ENCODE peak calls at places on chromosomes 4 and X, in seven cellular contexts. One of them, this sample, is unnamed.
A peak's percentile ranks its signal among the peaks of the same experiment; 100 is the strongest.

GRCh38 chrX:151359931-151360871 is 36.8 kb upstream of the VMA21 start:
- DNase-seq in prostate gland: no peak
- DNase-seq in upper lobe of right lung: peak; percentile 66
- DNase-seq in fibroblast of lung: peak; percentile 1
- DNase-seq in dorsolateral prefrontal cortex: no peak
- DNase-seq in SK-N-SH: peak; percentile 55
- DNase-seq in coronary artery: no peak
- DNase-seq in this sample: peak; percentile 62

GRCh38 chr4:87073570-87074470 is 139.0 kb downstream of the AFF1 start:
- DNase-seq in coronary artery: no peak
- DNase-seq in upper lobe of right lung: peak; percentile 65
- DNase-seq in fibroblast of lung: peak; percentile 53
- DNase-seq in dorsolateral prefrontal cortex: peak; percentile 57
- DNase-seq in SK-N-SH: peak; percentile 41
- DNase-seq in prostate gland: peak; percentile 53
- DNase-seq in this sample: peak; percentile 72

GRCh38 chrX:134537179-134537945 is 77.4 kb downstream of the HPRT1 start:
- DNase-seq in coronary artery: no peak
- DNase-seq in SK-N-SH: no peak
- DNase-seq in fibroblast of lung: peak; percentile 63
- DNase-seq in upper lobe of right lung: no peak
- DNase-seq in prostate gland: no peak
- DNase-seq in dorsolateral prefrontal cortex: no peak
- DNase-seq in this sample: no peak

GRCh38 chr4:10212400-10212799 is 95.8 kb upstream of the WDR1 start:
- DNase-seq in fibroblast of lung: no peak
- DNase-seq in SK-N-SH: no peak
- DNase-seq in dorsolateral prefrontal cortex: no peak
- DNase-seq in coronary artery: no peak
- DNase-seq in prostate gland: no peak
- DNase-seq in upper lobe of right lung: no peak
- DNase-seq in this sample: no peak

GRCh38 chrX:123851010-123851409 is 8.8 kb upstream of the XIAP start:
- DNase-seq in upper lobe of right lung: no peak
- DNase-seq in SK-N-SH: no peak
- DNase-seq in fibroblast of lung: no peak
- DNase-seq in coronary artery: no peak
- DNase-seq in dorsolateral prefrontal cortex: no peak
- DNase-seq in prostate gland: no peak
- DNase-seq in this sample: no peak

GRCh38 chrX:97446298-97446882 is 562.7 kb downstream of the RPA4 start:
- DNase-seq in fibroblast of lung: peak; percentile 12
- DNase-seq in prostate gland: no peak
- DNase-seq in dorsolateral prefrontal cortex: no peak
- DNase-seq in coronary artery: no peak
- DNase-seq in upper lobe of right lung: no peak
- DNase-seq in SK-N-SH: peak; percentile 4
- DNase-seq in this sample: no peak

GRCh38 chrX:96791559-96791958 is 92.1 kb upstream of the RPA4 start:
- DNase-seq in prostate gland: no peak
- DNase-seq in fibroblast of lung: peak; percentile 24
- DNase-seq in coronary artery: no peak
- DNase-seq in dorsolateral prefrontal cortex: no peak
- DNase-seq in upper lobe of right lung: no peak
- DNase-seq in SK-N-SH: no peak
- DNase-seq in this sample: no peak

GRCh38 chrX:114626323-114626722 is 42.4 kb downstream of the HTR2C start:
- DNase-seq in upper lobe of right lung: no peak
- DNase-seq in prostate gland: no peak
- DNase-seq in coronary artery: no peak
- DNase-seq in dorsolateral prefrontal cortex: no peak
- DNase-seq in fibroblast of lung: peak; percentile 8
- DNase-seq in SK-N-SH: peak; percentile 12
- DNase-seq in this sample: no peak

GRCh38 chrX:148443216-148443615 is 57.2 kb upstream of the AFF2 start:
- DNase-seq in prostate gland: no peak
- DNase-seq in dorsolateral prefrontal cortex: no peak
- DNase-seq in SK-N-SH: no peak
- DNase-seq in fibroblast of lung: no peak
- DNase-seq in upper lobe of right lung: no peak
- DNase-seq in coronary artery: no peak
- DNase-seq in this sample: no peak

GRCh38 chrX:7120578-7121219 is 26.8 kb upstream of the STS start:
- DNase-seq in prostate gland: peak; percentile 33
- DNase-seq in SK-N-SH: no peak
- DNase-seq in dorsolateral prefrontal cortex: no peak
- DNase-seq in upper lobe of right lung: no peak
- DNase-seq in fibroblast of lung: peak; percentile 83
- DNase-seq in coronary artery: no peak
- DNase-seq in this sample: no peak

GRCh38 chr4:7699040-7699439 is 240.6 kb downstream of the AFAP1 start:
- DNase-seq in SK-N-SH: peak; percentile 54
- DNase-seq in coronary artery: no peak
- DNase-seq in fibroblast of lung: peak; percentile 50
- DNase-seq in upper lobe of right lung: no peak
- DNase-seq in prostate gland: no peak
- DNase-seq in dorsolateral prefrontal cortex: no peak
- DNase-seq in this sample: no peak

DNA sequence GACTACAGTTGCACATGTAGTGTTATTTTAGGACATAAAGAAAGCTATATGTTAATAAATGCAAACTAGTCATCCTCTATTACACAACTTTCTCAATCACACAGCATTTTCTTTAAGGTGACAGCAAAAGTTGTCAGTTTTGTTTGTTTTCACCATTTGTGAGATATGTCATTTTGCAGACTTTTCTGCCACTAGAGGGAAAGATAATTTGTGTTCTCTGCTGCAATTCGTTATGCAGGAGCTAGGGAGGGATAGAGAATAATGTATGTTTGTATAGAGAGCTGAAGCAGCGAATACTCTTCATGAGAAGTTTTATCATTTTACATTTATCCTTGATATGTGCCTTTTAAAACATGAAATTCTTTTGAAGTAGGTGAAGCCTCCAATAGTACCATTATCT is 670.6 kb upstream of the ATOH1 start:
- DNase-seq in prostate gland: no peak
- DNase-seq in upper lobe of right lung: no peak
- DNase-seq in SK-N-SH: no peak
- DNase-seq in fibroblast of lung: peak; percentile 6
- DNase-seq in dorsolateral prefrontal cortex: no peak
- DNase-seq in coronary artery: no peak
- DNase-seq in this sample: no peak
- TF ChIP-seq CTCF in prostate gland: no peak
- TF ChIP-seq CTCF in upper lobe of right lung: no peak
- TF ChIP-seq CTCF in SK-N-SH: peak; percentile 44
- TF ChIP-seq CTCF in fibroblast of lung: no peak
- TF ChIP-seq CTCF in dorsolateral prefrontal cortex: no peak
- TF ChIP-seq CTCF in coronary artery: no peak
- TF ChIP-seq CTCF in this sample: no peak

DNA sequence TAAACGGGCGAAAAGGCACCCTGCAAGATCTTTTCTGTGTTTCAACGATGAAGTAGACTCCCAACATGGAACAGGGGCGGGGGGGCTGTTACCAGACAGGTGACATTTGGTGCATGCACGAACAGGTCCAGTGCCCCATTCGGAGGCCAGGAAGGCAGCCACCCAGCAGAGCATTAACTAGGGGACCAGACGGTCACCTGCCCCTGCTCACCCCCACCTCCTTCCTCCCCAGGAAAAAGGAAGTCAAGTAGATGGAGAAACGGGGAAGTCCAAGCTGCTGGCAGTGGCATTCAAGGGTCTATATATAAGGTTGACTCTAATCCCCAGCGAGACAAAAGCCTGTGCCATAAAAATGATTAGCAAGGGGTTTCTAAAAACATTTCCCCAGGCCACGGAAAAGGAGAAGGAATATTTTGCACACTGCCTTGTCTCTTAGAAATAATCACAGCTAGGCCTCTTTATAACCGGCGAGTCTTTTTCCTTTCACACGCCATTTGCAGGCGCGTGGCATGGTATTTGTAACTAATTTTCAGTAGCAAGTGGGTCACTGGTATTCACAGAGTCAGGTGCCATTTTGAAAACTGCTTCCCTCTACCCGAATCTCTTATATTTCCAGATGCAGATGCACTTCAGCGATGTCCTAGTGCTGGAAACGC is 1.2 kb upstream of the TMSB4X start:
- DNase-seq in upper lobe of right lung: peak; percentile 64
- DNase-seq in coronary artery: no peak
- DNase-seq in fibroblast of lung: no peak
- DNase-seq in dorsolateral prefrontal cortex: no peak
- DNase-seq in prostate gland: no peak
- DNase-seq in SK-N-SH: no peak
- DNase-seq in this sample: no peak
- H3K4me3 ChIP-seq in upper lobe of right lung: peak overlapping the region; percentile 70
- H3K4me3 ChIP-seq in coronary artery: peak overlapping the region; percentile 84
- H3K4me3 ChIP-seq in fibroblast of lung: no peak overlapping the region
- H3K4me3 ChIP-seq in dorsolateral prefrontal cortex: no peak overlapping the region
- H3K4me3 ChIP-seq in prostate gland: no peak overlapping the region
- H3K4me3 ChIP-seq in SK-N-SH: peak overlapping the region; percentile 62
- H3K4me3 ChIP-seq in this sample: no peak overlapping the region

GRCh38 chr4:128606173-128606572 is 203.3 kb upstream of the JADE1 start:
- DNase-seq in upper lobe of right lung: no peak
- DNase-seq in dorsolateral prefrontal cortex: no peak
- DNase-seq in prostate gland: no peak
- DNase-seq in fibroblast of lung: peak; percentile 47
- DNase-seq in SK-N-SH: no peak
- DNase-seq in coronary artery: no peak
- DNase-seq in this sample: no peak

GRCh38 chr4:128604840-128605239 is 204.7 kb upstream of the JADE1 start:
- DNase-seq in upper lobe of right lung: no peak
- DNase-seq in dorsolateral prefrontal cortex: no peak
- DNase-seq in coronary artery: no peak
- DNase-seq in prostate gland: no peak
- DNase-seq in SK-N-SH: no peak
- DNase-seq in fibroblast of lung: no peak
- DNase-seq in this sample: no peak

GRCh38 chr4:128604204-128604603 is 205.3 kb upstream of the JADE1 start:
- DNase-seq in prostate gland: no peak
- DNase-seq in SK-N-SH: no peak
- DNase-seq in dorsolateral prefrontal cortex: no peak
- DNase-seq in coronary artery: no peak
- DNase-seq in upper lobe of right lung: no peak
- DNase-seq in fibroblast of lung: no peak
- DNase-seq in this sample: no peak

GRCh38 chr4:128601992-128602695 is 207.4 kb upstream of the JADE1 start:
- DNase-seq in prostate gland: no peak
- DNase-seq in dorsolateral prefrontal cortex: no peak
- DNase-seq in fibroblast of lung: peak; percentile 56
- DNase-seq in coronary artery: no peak
- DNase-seq in upper lobe of right lung: no peak
- DNase-seq in SK-N-SH: no peak
- DNase-seq in this sample: no peak

DNA sequence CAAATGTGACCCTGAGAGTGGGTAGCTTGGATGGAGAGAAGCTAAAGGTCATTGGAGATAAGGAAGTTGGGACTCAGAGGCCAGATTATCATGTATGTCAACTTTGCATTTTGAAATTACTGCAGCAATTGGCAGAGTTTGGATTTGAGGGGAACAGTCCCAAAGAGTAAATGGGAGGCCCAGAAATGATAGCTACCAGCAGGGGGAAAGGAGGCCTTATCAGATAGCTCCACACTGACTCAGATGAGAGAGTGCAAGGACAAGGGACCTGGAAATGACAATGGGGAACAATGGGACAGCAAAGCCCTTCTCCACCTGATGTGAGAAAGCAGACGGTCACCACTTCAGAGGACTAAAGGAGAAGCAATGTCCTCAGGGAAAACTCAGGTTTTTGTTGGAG is 201.5 kb upstream of the JADE1 start:
- DNase-seq in upper lobe of right lung: no peak
- DNase-seq in coronary artery: no peak
- DNase-seq in SK-N-SH: no peak
- DNase-seq in prostate gland: no peak
- DNase-seq in fibroblast of lung: no peak
- DNase-seq in dorsolateral prefrontal cortex: no peak
- DNase-seq in this sample: no peak
- TF ChIP-seq CTCF in upper lobe of right lung: no peak
- TF ChIP-seq CTCF in coronary artery: no peak
- TF ChIP-seq CTCF in SK-N-SH: no peak
- TF ChIP-seq CTCF in prostate gland: no peak
- TF ChIP-seq CTCF in fibroblast of lung: no peak
- TF ChIP-seq CTCF in dorsolateral prefrontal cortex: no peak
- TF ChIP-seq CTCF in this sample: no peak

GRCh38 chrX:87516716-87517115 is 886 bp upstream of the KLHL4 start:
- DNase-seq in upper lobe of right lung: no peak
- DNase-seq in prostate gland: no peak
- DNase-seq in SK-N-SH: no peak
- DNase-seq in dorsolateral prefrontal cortex: no peak
- DNase-seq in coronary artery: no peak
- DNase-seq in fibroblast of lung: peak; percentile 64
- DNase-seq in this sample: no peak

GRCh38 chrX:87517571-87518141 is at the start of gene KLHL4:
- DNase-seq in dorsolateral prefrontal cortex: peak; percentile 45
- DNase-seq in prostate gland: no peak
- DNase-seq in upper lobe of right lung: no peak
- DNase-seq in fibroblast of lung: peak; percentile 82
- DNase-seq in SK-N-SH: no peak
- DNase-seq in coronary artery: no peak
- DNase-seq in this sample: peak; percentile 22

GRCh38 chrX:87518504-87518903 is 902 bp downstream of the KLHL4 start:
- DNase-seq in dorsolateral prefrontal cortex: no peak
- DNase-seq in SK-N-SH: no peak
- DNase-seq in upper lobe of right lung: no peak
- DNase-seq in coronary artery: no peak
- DNase-seq in fibroblast of lung: peak; percentile 22
- DNase-seq in prostate gland: no peak
- DNase-seq in this sample: no peak
- H3K4me3 ChIP-seq in dorsolateral prefrontal cortex: peak overlapping the region; percentile 17
- H3K4me3 ChIP-seq in SK-N-SH: no peak overlapping the region
- H3K4me3 ChIP-seq in upper lobe of right lung: peak overlapping the region; percentile 19
- H3K4me3 ChIP-seq in coronary artery: peak overlapping the region; percentile 60
- H3K4me3 ChIP-seq in fibroblast of lung: no peak overlapping the region
- H3K4me3 ChIP-seq in prostate gland: no peak overlapping the region
- H3K4me3 ChIP-seq in this sample: no peak overlapping the region

DNA sequence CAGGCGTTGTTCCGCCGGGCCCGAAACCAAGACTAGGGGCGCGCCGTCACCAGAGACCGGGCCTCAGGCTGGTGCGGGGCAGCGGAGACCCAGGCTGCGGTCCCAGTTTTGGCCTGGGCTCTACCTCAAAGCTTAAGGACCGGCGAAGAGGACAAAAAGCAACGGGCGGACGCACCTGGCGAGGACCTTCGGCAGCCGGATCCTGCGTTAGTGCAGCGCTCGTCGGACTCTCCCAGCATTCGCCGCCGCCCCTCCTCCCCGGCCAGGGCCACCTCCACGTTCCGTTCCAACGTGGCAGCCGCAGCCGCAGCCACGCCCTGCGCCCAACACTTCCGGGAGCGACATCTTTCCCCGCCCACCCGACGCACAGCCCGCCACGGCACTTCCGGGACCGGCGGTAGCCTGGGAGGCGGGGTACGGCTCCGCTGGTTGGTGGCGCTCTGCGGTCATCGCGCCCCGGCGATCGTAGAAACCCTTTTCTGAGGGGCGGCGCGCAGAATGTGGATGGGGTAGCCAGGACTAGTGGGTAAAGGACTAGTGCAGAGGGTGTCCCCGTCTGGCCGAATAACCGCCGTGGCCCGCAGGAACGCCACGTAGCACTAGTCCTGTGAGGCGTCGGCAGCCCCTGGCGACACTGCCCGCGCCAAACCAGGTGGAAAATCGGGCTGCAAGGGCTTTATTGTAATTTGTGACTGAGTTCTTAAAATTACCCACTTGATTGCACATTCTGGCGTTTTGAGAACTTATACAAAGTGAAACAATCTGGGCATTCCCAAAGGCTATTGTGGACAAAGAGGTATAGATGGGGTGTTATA is at the start of gene SEC31A:
- DNase-seq in SK-N-SH: peak; percentile 95
- DNase-seq in upper lobe of right lung: peak; percentile 99
- DNase-seq in coronary artery: peak; percentile 97
- DNase-seq in fibroblast of lung: peak; percentile 92
- DNase-seq in prostate gland: peak; percentile 96
- DNase-seq in dorsolateral prefrontal cortex: peak; percentile 96
- DNase-seq in this sample: peak; percentile 97
- TF ChIP-seq CTCF in SK-N-SH: no peak
- TF ChIP-seq CTCF in upper lobe of right lung: no peak
- TF ChIP-seq CTCF in coronary artery: no peak
- TF ChIP-seq CTCF in fibroblast of lung: no peak
- TF ChIP-seq CTCF in prostate gland: no peak
- TF ChIP-seq CTCF in dorsolateral prefrontal cortex: peak; percentile 36
- TF ChIP-seq CTCF in this sample: no peak

This sample was measured in WERI-Rb-1.